ENCODE peak calls at places on chromosome 20, in ten cellular contexts. T is fibroblast of the aortic adventitia, I is colonic mucosa, F is psoas muscle, U is astrocyte, B is fibroblast of villous mesenchyme, R is testis, V is endodermal cell, N is astrocyte of the spinal cord, K is heart right ventricle. G is an unnamed sample.

GRCh38 chr20:56440346-56441007 is 27.9 kb upstream of the RTF2 start:
- DNase-seq in R (no peak), F (no peak), U (peak), B (no peak), N (peak), T (no peak), I (no peak), K (no peak), V (no peak), G (no peak)

GRCh38 chr20:38426006-38426405 is 9.1 kb downstream of the SNHG17 start:
- DNase-seq in B (peak), N (peak), K (no peak), T (peak), V (no peak), R (no peak), F (no peak), I (no peak), U (peak), G (peak)

GRCh38 chr20:4959582-4959981 is 41.7 kb downstream of the SLC23A2 start:
- DNase-seq in I (no peak), T (no peak), N (no peak), U (no peak), R (no peak), K (no peak), V (no peak), F (no peak), B (peak), G (peak)

GRCh38 chr20:36121981-36122930 is 32.3 kb upstream of the EPB41L1 start:
- DNase-seq in T (no peak), U (no peak), I (peak), N (no peak), V (peak), R (no peak), B (no peak), K (no peak), F (no peak), G (no peak)

GRCh38 chr20:52577696-52578095 is 386.1 kb upstream of the ZFP64 start:
- DNase-seq in K (no peak), F (no peak), U (no peak), R (no peak), V (no peak), N (no peak), I (no peak), T (no peak), B (no peak), G (no peak)

GRCh38 chr20:60857708-60858107 is 394.4 kb upstream of the CDH4 start:
- DNase-seq in I (no peak), V (no peak), K (no peak), T (peak), F (no peak), R (no peak), U (peak), B (peak), N (peak), G (no peak)

GRCh38 chr20:42958367-42959112 is 231.2 kb downstream of the PTPRT start:
- DNase-seq in B (no peak), V (no peak), R (no peak), F (no peak), U (no peak), N (no peak), T (no peak), I (no peak), K (no peak), G (no peak)

GRCh38 chr20:51687071-51687470 is 81.1 kb downstream of the ATP9A start:
- DNase-seq in I (no peak), N (peak), F (no peak), B (no peak), R (no peak), K (no peak), T (peak), U (peak), V (no peak), G (peak)

GRCh38 chr20:38961530-38962043 is 557 bp upstream of the DHX35 start:
- DNase-seq in F (no peak), B (no peak), K (no peak), I (no peak), V (no peak), T (no peak), U (no peak), R (no peak), N (no peak), G (no peak)

GRCh38 chr20:50421356-50422340 is 88.5 kb upstream of the PTPN1 start:
- DNase-seq in U (no peak), F (peak), N (no peak), B (no peak), K (no peak), V (no peak), I (no peak), T (no peak), R (no peak), G (no peak)

GRCh38 chr20:20426472-20426907 is 58.6 kb downstream of the INSM1 start:
- DNase-seq in N (no peak), T (no peak), R (no peak), K (no peak), V (no peak), B (no peak), U (no peak), F (no peak), I (no peak), G (no peak)

GRCh38 chr20:45467172-45467571 is 2.4 kb upstream of the WFDC2 start:
- DNase-seq in I (no peak), T (no peak), R (no peak), V (no peak), N (no peak), F (no peak), K (no peak), B (no peak), U (no peak), G (no peak)

GRCh38 chr20:49318430-49319203 is 40.8 kb upstream of the ZNFX1 start:
- DNase-seq in R (no peak), F (no peak), N (no peak), I (no peak), V (peak), K (no peak), T (no peak), B (no peak), U (no peak), G (no peak)

GRCh38 chr20:49316704-49317103 is 38.8 kb upstream of the ZNFX1 start:
- DNase-seq in K (no peak), F (no peak), R (no peak), T (no peak), B (no peak), V (no peak), N (no peak), U (no peak), I (no peak), G (no peak)

GRCh38 chr20:49318091-49318429 is 40.2 kb upstream of the ZNFX1 start:
- DNase-seq in I (no peak), N (no peak), T (no peak), U (no peak), K (no peak), F (no peak), B (no peak), V (no peak), R (no peak), G (no peak)

GRCh38 chr20:49320460-49320859 is 42.6 kb upstream of the ZNFX1 start:
- DNase-seq in I (no peak), R (peak), U (peak), F (no peak), V (peak), K (no peak), B (peak), N (peak), T (peak), G (peak)

DNA sequence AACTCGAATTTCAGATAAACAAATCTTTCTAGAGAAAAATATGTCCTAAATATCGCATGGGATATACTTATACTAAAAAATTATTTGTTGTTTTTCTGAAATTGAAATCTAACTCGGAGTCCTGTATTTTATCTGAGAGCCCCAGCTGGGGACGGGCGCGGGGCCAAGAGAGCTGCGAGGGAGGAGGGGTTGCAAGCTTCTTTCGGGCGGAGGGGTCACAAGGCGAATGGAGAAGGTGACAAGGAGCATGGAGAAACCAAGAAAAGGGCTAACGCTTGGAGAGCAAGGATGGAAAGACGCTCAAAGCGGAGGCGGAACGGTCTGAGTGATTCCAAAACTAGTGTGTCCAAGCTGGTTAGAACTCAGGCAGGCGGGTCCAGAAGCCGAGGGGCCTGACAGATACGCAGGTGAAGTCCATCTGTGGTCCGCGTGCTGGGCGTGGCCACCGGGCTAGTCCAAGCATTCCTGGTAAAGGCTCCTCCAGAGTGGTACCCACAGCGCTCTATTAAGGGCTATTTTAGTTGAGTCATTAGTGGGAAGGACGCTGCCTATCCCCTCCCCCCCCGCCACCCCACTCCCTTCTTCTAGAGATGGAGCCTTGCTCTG is 41.5 kb upstream of the ZNFX1 start:
- DNase-seq in F (no peak), K (no peak), R (no peak), V (peak), I (no peak), N (no peak), U (no peak), B (no peak), T (no peak), G (no peak)
- H3K4me3 ChIP-seq in F (peak), K (peak), R (peak), V (peak), I (no peak), N (no peak), U (no peak), B (no peak), T (no peak), G (no peak)

DNA sequence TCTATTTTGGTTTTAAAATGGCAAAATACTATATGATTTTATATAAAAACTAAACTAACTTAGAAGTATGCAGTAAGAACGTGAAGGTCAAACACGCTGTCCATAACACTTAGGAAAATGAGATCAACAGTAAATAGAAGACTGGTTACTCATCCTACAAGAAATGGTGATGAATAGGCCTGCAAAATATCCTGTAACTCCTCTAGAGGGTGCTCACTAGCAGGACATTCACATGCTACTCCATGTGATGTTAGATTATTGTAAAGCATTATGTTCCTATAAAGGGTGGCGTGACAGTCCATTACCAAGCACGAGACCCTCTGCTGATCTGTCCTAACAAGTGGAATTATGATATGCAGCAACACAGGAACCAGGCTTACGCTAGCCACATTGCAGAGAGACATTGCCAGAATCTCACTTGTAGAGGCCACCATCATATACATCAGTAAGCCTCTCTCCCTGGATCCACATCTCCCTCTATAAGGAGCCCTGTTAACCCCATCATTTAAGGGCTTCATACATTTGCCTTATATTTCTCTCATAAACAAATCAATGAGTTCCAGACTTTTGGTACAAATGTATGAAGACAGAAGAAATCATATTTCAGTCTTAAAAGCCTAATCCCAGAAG is 18.0 kb upstream of the DEFB129 start:
- DNase-seq in B (peak), N (peak), R (no peak), V (no peak), U (peak), I (no peak), K (no peak), F (no peak), T (peak), G (peak)
- TF ChIP-seq CTCF in B (peak), N (peak), R (peak), V (peak), U (peak), I (peak), K (peak), F (peak), T (peak), G (peak)

DNA sequence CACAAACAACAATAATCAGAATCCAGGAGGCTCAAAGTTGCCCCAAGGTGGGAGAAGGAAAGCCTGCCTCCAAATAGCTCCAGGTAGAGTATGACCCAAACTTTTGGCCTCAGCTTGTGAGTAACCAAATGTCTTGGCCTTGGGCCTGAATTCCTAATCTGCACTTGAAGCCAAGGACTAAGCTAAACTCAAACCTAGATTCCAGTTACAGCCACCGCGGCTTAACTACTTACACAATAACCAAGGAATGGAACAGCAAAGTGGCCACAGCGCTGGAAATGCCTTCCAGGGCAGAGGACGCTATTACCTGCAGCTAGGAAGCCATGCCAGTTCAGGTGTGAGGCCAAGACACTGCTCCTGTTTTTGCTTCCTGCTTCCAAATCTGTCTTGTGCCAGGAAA is 4.6 kb downstream of the NINL start:
- DNase-seq in F (no peak), R (no peak), U (peak), B (peak), K (no peak), V (no peak), N (no peak), T (peak), I (no peak), G (no peak)
- H3K4me3 ChIP-seq in F (no peak), R (no peak), U (no peak), B (no peak), K (no peak), V (no peak), N (no peak), T (no peak), I (no peak), G (no peak)

DNA sequence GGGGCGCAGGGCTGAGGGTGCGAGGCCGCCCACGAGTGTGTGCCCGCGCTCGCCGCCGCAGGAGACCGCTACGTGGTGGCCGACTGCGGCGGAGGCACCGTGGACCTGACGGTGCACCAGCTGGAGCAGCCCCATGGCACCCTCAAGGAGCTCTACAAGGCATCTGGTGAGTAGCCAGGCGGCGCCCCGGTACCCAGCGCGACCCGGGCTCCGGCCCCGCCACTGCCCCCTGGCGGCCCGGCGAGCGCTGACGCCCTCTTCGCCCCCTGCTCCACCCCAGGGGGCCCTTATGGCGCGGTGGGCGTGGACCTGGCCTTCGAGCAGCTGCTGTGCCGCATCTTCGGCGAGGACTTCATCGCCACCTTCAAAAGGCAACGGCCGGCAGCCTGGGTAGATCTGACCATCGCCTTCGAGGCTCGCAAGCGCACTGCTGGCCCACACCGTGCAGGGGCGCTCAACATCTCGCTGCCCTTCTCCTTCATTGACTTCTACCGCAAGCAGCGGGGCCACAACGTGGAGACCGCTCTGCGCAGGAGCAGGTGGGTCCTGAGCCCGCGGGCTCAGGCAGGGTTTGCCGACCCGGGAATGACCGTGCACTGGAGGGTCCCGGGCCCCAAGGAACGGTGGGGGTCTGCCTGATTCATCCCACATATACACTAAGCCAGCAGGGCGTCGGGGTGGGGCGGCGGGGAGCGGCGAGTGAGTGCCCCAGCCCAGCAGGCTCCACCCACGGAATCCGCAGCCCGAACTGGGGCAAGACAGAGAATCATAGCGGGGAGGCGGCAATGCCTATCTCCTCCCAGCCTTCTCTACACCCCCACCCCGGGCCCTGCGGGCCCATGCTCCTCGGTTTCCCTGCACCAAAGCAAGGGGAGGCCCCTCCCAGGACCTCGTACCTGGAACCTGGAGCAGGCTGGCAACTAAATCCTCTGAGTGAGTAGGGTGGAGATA is 17.5 kb downstream of the HSPA12B start:
- DNase-seq in R (peak), T (no peak), I (no peak), B (no peak), U (no peak), N (no peak), K (peak), F (no peak), V (peak), G (no peak)
- TF ChIP-seq CTCF in R (peak), T (no peak), I (peak), B (peak), U (peak), N (peak), K (peak), F (peak), V (peak), G (peak)

G was measured in brain microvascular endothelial cell.